ENCODE peak calls at places on chromosomes 5 and 9, in ten cellular contexts. C, R, W, K, T, L, O, P, F and E are unnamed samples.

GRCh38 chr9:34741628-34742027 is 31.7 kb upstream of the CCL21 start:
- DNase-seq in C (no peak), R (no peak), W (no peak), K (no peak), T (no peak), L (no peak), O (peak; percentile 25), P (no peak), F (no peak), E (no peak)

GRCh38 chr5:54701179-54701578 is 183.6 kb downstream of the SNX18 start:
- DNase-seq in C (peak; percentile 87), R (no peak), W (no peak), K (peak; percentile 75), T (no peak), L (no peak), O (no peak), P (peak; percentile 80), F (peak; percentile 97), E (no peak)

GRCh38 chr9:133627341-133627740 is 8.8 kb upstream of the DBH start:
- DNase-seq in C (no peak), R (no peak), W (no peak), K (no peak), T (no peak), L (no peak), O (no peak), P (no peak), F (no peak), E (no peak)

GRCh38 chr5:126454081-126454480 is 30.9 kb downstream of the GRAMD2B start:
- DNase-seq in C (no peak), R (no peak), W (no peak), K (no peak), T (no peak), L (no peak), O (no peak), P (no peak), F (no peak), E (peak; percentile 99)

GRCh38 chr9:115008536-115008935 is 78.1 kb upstream of the TNFSF8 start:
- DNase-seq in C (peak; percentile 50), R (no peak), W (no peak), K (no peak), T (no peak), L (no peak), O (no peak), P (peak; percentile 77), F (peak; percentile 87), E (peak; percentile 9)

GRCh38 chr5:149228610-149229297 is 42.9 kb upstream of the AFAP1L1 start:
- DNase-seq in C (peak; percentile 83), R (peak; percentile 56), W (no peak), K (no peak), T (no peak), L (no peak), O (no peak), P (peak; percentile 77), F (peak; percentile 89), E (peak; percentile 91)

GRCh38 chr5:61635271-61635670 is 303.2 kb downstream of the ZSWIM6 start:
- DNase-seq in C (no peak), R (no peak), W (no peak), K (no peak), T (no peak), L (no peak), O (no peak), P (no peak), F (no peak), E (peak; percentile 92)

GRCh38 chr9:136196465-136197371 is 8.2 kb downstream of the LHX3 start:
- DNase-seq in C (no peak), R (no peak), W (no peak), K (no peak), T (no peak), L (no peak), O (no peak), P (no peak), F (no peak), E (no peak)

GRCh38 chr5:77995793-77996409 is 219.8 kb upstream of the TBCA start:
- DNase-seq in C (no peak), R (peak; percentile 61), W (no peak), K (no peak), T (no peak), L (no peak), O (no peak), P (no peak), F (no peak), E (no peak)

GRCh38 chr9:18126776-18127175 is 347.2 kb upstream of the ADAMTSL1 start:
- DNase-seq in C (no peak), R (no peak), W (no peak), K (no peak), T (no peak), L (no peak), O (no peak), P (no peak), F (no peak), E (peak; percentile 20)

GRCh38 chr9:27382989-27383388 is 86.0 kb upstream of the EQTN start:
- DNase-seq in C (no peak), R (no peak), W (no peak), K (no peak), T (no peak), L (no peak), O (no peak), P (no peak), F (no peak), E (no peak)

GRCh38 chr9:108838017-108838416 is 17.8 kb downstream of the ACTL7B start:
- DNase-seq in C (no peak), R (no peak), W (no peak), K (no peak), T (no peak), L (no peak), O (no peak), P (no peak), F (no peak), E (no peak)

GRCh38 chr5:32482193-32482592 is 37.7 kb upstream of the ZFR start:
- DNase-seq in C (no peak), R (no peak), W (no peak), K (no peak), T (no peak), L (no peak), O (no peak), P (no peak), F (no peak), E (no peak)

GRCh38 chr9:88938181-88938580 is 53.1 kb upstream of the S1PR3 start:
- DNase-seq in C (no peak), R (no peak), W (no peak), K (no peak), T (no peak), L (no peak), O (no peak), P (no peak), F (no peak), E (no peak)

GRCh38 chr5:58459276-58459859 is 518 bp downstream of the PLK2 start:
- DNase-seq in C (no peak), R (peak; percentile 12), W (no peak), K (no peak), T (no peak), L (peak; percentile 14), O (no peak), P (no peak), F (peak; percentile 30), E (no peak)

GRCh38 chr9:124859803-124860581 is 1.8 kb downstream of the RPL35 start:
- DNase-seq in C (no peak), R (no peak), W (no peak), K (no peak), T (no peak), L (no peak), O (no peak), P (no peak), F (no peak), E (no peak)

GRCh38 chr9:112433715-112434392 is 52.8 kb upstream of the KIAA1958 start:
- DNase-seq in C (no peak), R (no peak), W (no peak), K (no peak), T (no peak), L (no peak), O (no peak), P (no peak), F (no peak), E (no peak)

GRCh38 chr9:131111854-131112311 is 13.5 kb upstream of the NUP214 start:
- DNase-seq in C (no peak), R (no peak), W (no peak), K (no peak), T (no peak), L (no peak), O (no peak), P (no peak), F (no peak), E (peak; percentile 98)

GRCh38 chr5:158756873-158757272 is 342.8 kb downstream of the EBF1 start:
- DNase-seq in C (no peak), R (no peak), W (no peak), K (no peak), T (no peak), L (no peak), O (no peak), P (no peak), F (no peak), E (no peak)

GRCh38 chr5:81513982-81514381 is 120.0 kb upstream of the ACOT12 start:
- DNase-seq in C (no peak), R (no peak), W (no peak), K (no peak), T (no peak), L (no peak), O (peak; percentile 40), P (no peak), F (no peak), E (no peak)

GRCh38 chr9:114906922-114907571 is 23.3 kb downstream of the TNFSF8 start:
- DNase-seq in C (no peak), R (peak; percentile 56), W (no peak), K (no peak), T (no peak), L (no peak), O (no peak), P (no peak), F (peak; percentile 42), E (no peak)

GRCh38 chr5:95591490-95591901 is 28.4 kb upstream of the GPR150 start:
- DNase-seq in C (peak; percentile 19), R (no peak), W (no peak), K (no peak), T (no peak), L (no peak), O (no peak), P (peak; percentile 43), F (peak; percentile 89), E (no peak)

GRCh38 chr5:174688441-174689354 is 35.7 kb upstream of the MSX2 start:
- DNase-seq in C (no peak), R (no peak), W (no peak), K (no peak), T (no peak), L (no peak), O (no peak), P (no peak), F (no peak), E (no peak)

GRCh38 chr5:151750121-151750520 is 8.3 kb downstream of the ATOX1 start:
- DNase-seq in C (no peak), R (no peak), W (no peak), K (no peak), T (no peak), L (no peak), O (no peak), P (no peak), F (no peak), E (no peak)

GRCh38 chr5:170638454-170639220 is 134.8 kb downstream of the KCNIP1 start:
- DNase-seq in C (no peak), R (peak; percentile 88), W (peak; percentile 48), K (no peak), T (peak; percentile 19), L (peak; percentile 40), O (peak; percentile 19), P (peak; percentile 17), F (peak; percentile 42), E (peak; percentile 46)

GRCh38 chr5:132150565-132150964 is 77.0 kb downstream of the CSF2 start:
- DNase-seq in C (no peak), R (no peak), W (no peak), K (no peak), T (no peak), L (no peak), O (no peak), P (no peak), F (no peak), E (no peak)